ENCODE peak calls at places on chromosomes 4 and X, in nine cellular contexts. One of them, this sample, is unnamed.

GRCh38 chr4:87624698-87625097 is 16.4 kb downstream of the DSPP start:
- DNase-seq in stimulated activated CD4-positive, alpha-beta T cell treated with anti-CD3 and anti-CD28 coated beads, TNF-alpha, amount 100 ng/mL, for 1 hour: no peak
- DNase-seq in dorsolateral prefrontal cortex: no peak
- DNase-seq in AML-193: no peak
- DNase-seq in Jurkat, Clone E6-1: no peak
- DNase-seq in lower lobe of right lung: no peak
- DNase-seq in hippocampal formation: no peak
- DNase-seq in naive thymus-derived CD8-positive, alpha-beta T cell: no peak
- DNase-seq in activated CD8-positive, alpha-beta memory T cell treated with anti-CD3 and anti-CD28 coated beads for 4 hours: no peak
- DNase-seq in this sample: no peak

GRCh38 chrX:65528705-65529340 is 5.8 kb downstream of the LAS1L start:
- DNase-seq in stimulated activated CD4-positive, alpha-beta T cell treated with anti-CD3 and anti-CD28 coated beads, TNF-alpha, amount 100 ng/mL, for 1 hour: no peak
- DNase-seq in dorsolateral prefrontal cortex: no peak
- DNase-seq in AML-193: peak
- DNase-seq in Jurkat, Clone E6-1: peak
- DNase-seq in lower lobe of right lung: no peak
- DNase-seq in hippocampal formation: no peak
- DNase-seq in naive thymus-derived CD8-positive, alpha-beta T cell: peak
- DNase-seq in activated CD8-positive, alpha-beta memory T cell treated with anti-CD3 and anti-CD28 coated beads for 4 hours: peak
- DNase-seq in this sample: peak

GRCh38 chr4:183798249-183798920 is 106.7 kb upstream of the STOX2 start:
- DNase-seq in stimulated activated CD4-positive, alpha-beta T cell treated with anti-CD3 and anti-CD28 coated beads, TNF-alpha, amount 100 ng/mL, for 1 hour: no peak
- DNase-seq in dorsolateral prefrontal cortex: no peak
- DNase-seq in AML-193: no peak
- DNase-seq in Jurkat, Clone E6-1: no peak
- DNase-seq in lower lobe of right lung: peak
- DNase-seq in hippocampal formation: no peak
- DNase-seq in naive thymus-derived CD8-positive, alpha-beta T cell: no peak
- DNase-seq in activated CD8-positive, alpha-beta memory T cell treated with anti-CD3 and anti-CD28 coated beads for 4 hours: no peak
- DNase-seq in this sample: peak

GRCh38 chr4:141134586-141134985 is 1.3 kb upstream of the RNF150 start:
- DNase-seq in stimulated activated CD4-positive, alpha-beta T cell treated with anti-CD3 and anti-CD28 coated beads, TNF-alpha, amount 100 ng/mL, for 1 hour: no peak
- DNase-seq in dorsolateral prefrontal cortex: no peak
- DNase-seq in AML-193: no peak
- DNase-seq in Jurkat, Clone E6-1: no peak
- DNase-seq in lower lobe of right lung: no peak
- DNase-seq in hippocampal formation: no peak
- DNase-seq in naive thymus-derived CD8-positive, alpha-beta T cell: no peak
- DNase-seq in activated CD8-positive, alpha-beta memory T cell treated with anti-CD3 and anti-CD28 coated beads for 4 hours: no peak
- DNase-seq in this sample: no peak

GRCh38 chr4:6750302-6751221 is 32.0 kb upstream of the KIAA0232 start:
- DNase-seq in stimulated activated CD4-positive, alpha-beta T cell treated with anti-CD3 and anti-CD28 coated beads, TNF-alpha, amount 100 ng/mL, for 1 hour: no peak
- DNase-seq in dorsolateral prefrontal cortex: no peak
- DNase-seq in AML-193: no peak
- DNase-seq in Jurkat, Clone E6-1: no peak
- DNase-seq in lower lobe of right lung: peak
- DNase-seq in hippocampal formation: no peak
- DNase-seq in naive thymus-derived CD8-positive, alpha-beta T cell: no peak
- DNase-seq in activated CD8-positive, alpha-beta memory T cell treated with anti-CD3 and anti-CD28 coated beads for 4 hours: no peak
- DNase-seq in this sample: no peak

GRCh38 chr4:4914059-4914820 is 54.8 kb downstream of the MSX1 start:
- DNase-seq in stimulated activated CD4-positive, alpha-beta T cell treated with anti-CD3 and anti-CD28 coated beads, TNF-alpha, amount 100 ng/mL, for 1 hour: no peak
- DNase-seq in dorsolateral prefrontal cortex: no peak
- DNase-seq in AML-193: no peak
- DNase-seq in Jurkat, Clone E6-1: no peak
- DNase-seq in lower lobe of right lung: no peak
- DNase-seq in hippocampal formation: no peak
- DNase-seq in naive thymus-derived CD8-positive, alpha-beta T cell: no peak
- DNase-seq in activated CD8-positive, alpha-beta memory T cell treated with anti-CD3 and anti-CD28 coated beads for 4 hours: no peak
- DNase-seq in this sample: no peak

GRCh38 chr4:8912506-8912905 is 40.9 kb upstream of the HMX1 start:
- DNase-seq in stimulated activated CD4-positive, alpha-beta T cell treated with anti-CD3 and anti-CD28 coated beads, TNF-alpha, amount 100 ng/mL, for 1 hour: no peak
- DNase-seq in dorsolateral prefrontal cortex: no peak
- DNase-seq in AML-193: no peak
- DNase-seq in Jurkat, Clone E6-1: no peak
- DNase-seq in lower lobe of right lung: no peak
- DNase-seq in hippocampal formation: no peak
- DNase-seq in naive thymus-derived CD8-positive, alpha-beta T cell: no peak
- DNase-seq in activated CD8-positive, alpha-beta memory T cell treated with anti-CD3 and anti-CD28 coated beads for 4 hours: no peak
- DNase-seq in this sample: peak

GRCh38 chr4:4260185-4260751 is 12.2 kb upstream of the TMEM128 start:
- DNase-seq in stimulated activated CD4-positive, alpha-beta T cell treated with anti-CD3 and anti-CD28 coated beads, TNF-alpha, amount 100 ng/mL, for 1 hour: no peak
- DNase-seq in dorsolateral prefrontal cortex: no peak
- DNase-seq in AML-193: peak
- DNase-seq in Jurkat, Clone E6-1: peak
- DNase-seq in lower lobe of right lung: no peak
- DNase-seq in hippocampal formation: no peak
- DNase-seq in naive thymus-derived CD8-positive, alpha-beta T cell: no peak
- DNase-seq in activated CD8-positive, alpha-beta memory T cell treated with anti-CD3 and anti-CD28 coated beads for 4 hours: no peak
- DNase-seq in this sample: peak

GRCh38 chr4:76867880-76868655 is 29.9 kb downstream of the SOWAHB start:
- DNase-seq in stimulated activated CD4-positive, alpha-beta T cell treated with anti-CD3 and anti-CD28 coated beads, TNF-alpha, amount 100 ng/mL, for 1 hour: no peak
- DNase-seq in dorsolateral prefrontal cortex: no peak
- DNase-seq in AML-193: no peak
- DNase-seq in Jurkat, Clone E6-1: peak
- DNase-seq in lower lobe of right lung: no peak
- DNase-seq in hippocampal formation: no peak
- DNase-seq in naive thymus-derived CD8-positive, alpha-beta T cell: no peak
- DNase-seq in activated CD8-positive, alpha-beta memory T cell treated with anti-CD3 and anti-CD28 coated beads for 4 hours: no peak
- DNase-seq in this sample: no peak

GRCh38 chr4:152024881-152025280 is 264.1 kb upstream of the GATB start:
- DNase-seq in stimulated activated CD4-positive, alpha-beta T cell treated with anti-CD3 and anti-CD28 coated beads, TNF-alpha, amount 100 ng/mL, for 1 hour: no peak
- DNase-seq in dorsolateral prefrontal cortex: no peak
- DNase-seq in AML-193: no peak
- DNase-seq in Jurkat, Clone E6-1: no peak
- DNase-seq in lower lobe of right lung: no peak
- DNase-seq in hippocampal formation: no peak
- DNase-seq in naive thymus-derived CD8-positive, alpha-beta T cell: no peak
- DNase-seq in activated CD8-positive, alpha-beta memory T cell treated with anti-CD3 and anti-CD28 coated beads for 4 hours: no peak
- DNase-seq in this sample: no peak

GRCh38 chrX:56764153-56764974 is 35.3 kb downstream of the NBDY start:
- DNase-seq in stimulated activated CD4-positive, alpha-beta T cell treated with anti-CD3 and anti-CD28 coated beads, TNF-alpha, amount 100 ng/mL, for 1 hour: peak
- DNase-seq in dorsolateral prefrontal cortex: peak
- DNase-seq in AML-193: no peak
- DNase-seq in Jurkat, Clone E6-1: peak
- DNase-seq in lower lobe of right lung: no peak
- DNase-seq in hippocampal formation: no peak
- DNase-seq in naive thymus-derived CD8-positive, alpha-beta T cell: peak
- DNase-seq in activated CD8-positive, alpha-beta memory T cell treated with anti-CD3 and anti-CD28 coated beads for 4 hours: peak
- DNase-seq in this sample: peak

GRCh38 chrX:143757375-143757774 is 36.8 kb upstream of the SPANXN2 start:
- DNase-seq in stimulated activated CD4-positive, alpha-beta T cell treated with anti-CD3 and anti-CD28 coated beads, TNF-alpha, amount 100 ng/mL, for 1 hour: no peak
- DNase-seq in dorsolateral prefrontal cortex: no peak
- DNase-seq in AML-193: no peak
- DNase-seq in Jurkat, Clone E6-1: no peak
- DNase-seq in lower lobe of right lung: no peak
- DNase-seq in hippocampal formation: no peak
- DNase-seq in naive thymus-derived CD8-positive, alpha-beta T cell: no peak
- DNase-seq in activated CD8-positive, alpha-beta memory T cell treated with anti-CD3 and anti-CD28 coated beads for 4 hours: no peak
- DNase-seq in this sample: no peak

GRCh38 chr4:16205298-16206164 is 20.7 kb downstream of the TAPT1 start:
- DNase-seq in stimulated activated CD4-positive, alpha-beta T cell treated with anti-CD3 and anti-CD28 coated beads, TNF-alpha, amount 100 ng/mL, for 1 hour: no peak
- DNase-seq in dorsolateral prefrontal cortex: no peak
- DNase-seq in AML-193: peak
- DNase-seq in Jurkat, Clone E6-1: peak
- DNase-seq in lower lobe of right lung: no peak
- DNase-seq in hippocampal formation: no peak
- DNase-seq in naive thymus-derived CD8-positive, alpha-beta T cell: no peak
- DNase-seq in activated CD8-positive, alpha-beta memory T cell treated with anti-CD3 and anti-CD28 coated beads for 4 hours: no peak
- DNase-seq in this sample: no peak

GRCh38 chr4:81960968-81961367 is 412.8 kb downstream of the HNRNPD start:
- DNase-seq in stimulated activated CD4-positive, alpha-beta T cell treated with anti-CD3 and anti-CD28 coated beads, TNF-alpha, amount 100 ng/mL, for 1 hour: no peak
- DNase-seq in dorsolateral prefrontal cortex: no peak
- DNase-seq in AML-193: no peak
- DNase-seq in Jurkat, Clone E6-1: no peak
- DNase-seq in lower lobe of right lung: no peak
- DNase-seq in hippocampal formation: no peak
- DNase-seq in naive thymus-derived CD8-positive, alpha-beta T cell: no peak
- DNase-seq in activated CD8-positive, alpha-beta memory T cell treated with anti-CD3 and anti-CD28 coated beads for 4 hours: no peak
- DNase-seq in this sample: no peak

GRCh38 chrX:20951016-20951795 is 423.0 kb upstream of the CNKSR2 start:
- DNase-seq in stimulated activated CD4-positive, alpha-beta T cell treated with anti-CD3 and anti-CD28 coated beads, TNF-alpha, amount 100 ng/mL, for 1 hour: no peak
- DNase-seq in dorsolateral prefrontal cortex: no peak
- DNase-seq in AML-193: no peak
- DNase-seq in Jurkat, Clone E6-1: no peak
- DNase-seq in lower lobe of right lung: no peak
- DNase-seq in hippocampal formation: no peak
- DNase-seq in naive thymus-derived CD8-positive, alpha-beta T cell: no peak
- DNase-seq in activated CD8-positive, alpha-beta memory T cell treated with anti-CD3 and anti-CD28 coated beads for 4 hours: no peak
- DNase-seq in this sample: no peak

GRCh38 chrX:6685489-6685888 is 150.6 kb upstream of the VCX3A start:
- DNase-seq in stimulated activated CD4-positive, alpha-beta T cell treated with anti-CD3 and anti-CD28 coated beads, TNF-alpha, amount 100 ng/mL, for 1 hour: no peak
- DNase-seq in dorsolateral prefrontal cortex: no peak
- DNase-seq in AML-193: no peak
- DNase-seq in Jurkat, Clone E6-1: no peak
- DNase-seq in lower lobe of right lung: no peak
- DNase-seq in hippocampal formation: no peak
- DNase-seq in naive thymus-derived CD8-positive, alpha-beta T cell: no peak
- DNase-seq in activated CD8-positive, alpha-beta memory T cell treated with anti-CD3 and anti-CD28 coated beads for 4 hours: no peak
- DNase-seq in this sample: no peak

GRCh38 chrX:128335671-128336070 is 283.5 kb upstream of the ACTRT1 start:
- DNase-seq in stimulated activated CD4-positive, alpha-beta T cell treated with anti-CD3 and anti-CD28 coated beads, TNF-alpha, amount 100 ng/mL, for 1 hour: no peak
- DNase-seq in dorsolateral prefrontal cortex: no peak
- DNase-seq in AML-193: no peak
- DNase-seq in Jurkat, Clone E6-1: no peak
- DNase-seq in lower lobe of right lung: no peak
- DNase-seq in hippocampal formation: no peak
- DNase-seq in naive thymus-derived CD8-positive, alpha-beta T cell: no peak
- DNase-seq in activated CD8-positive, alpha-beta memory T cell treated with anti-CD3 and anti-CD28 coated beads for 4 hours: no peak
- DNase-seq in this sample: no peak

GRCh38 chr4:181213562-181213961 is 1029.6 kb upstream of the TENM3 start:
- DNase-seq in stimulated activated CD4-positive, alpha-beta T cell treated with anti-CD3 and anti-CD28 coated beads, TNF-alpha, amount 100 ng/mL, for 1 hour: no peak
- DNase-seq in dorsolateral prefrontal cortex: no peak
- DNase-seq in AML-193: no peak
- DNase-seq in Jurkat, Clone E6-1: no peak
- DNase-seq in lower lobe of right lung: no peak
- DNase-seq in hippocampal formation: no peak
- DNase-seq in naive thymus-derived CD8-positive, alpha-beta T cell: no peak
- DNase-seq in activated CD8-positive, alpha-beta memory T cell treated with anti-CD3 and anti-CD28 coated beads for 4 hours: no peak
- DNase-seq in this sample: no peak

GRCh38 chrX:109818921-109819320 is 85.9 kb upstream of the ACSL4 start:
- DNase-seq in stimulated activated CD4-positive, alpha-beta T cell treated with anti-CD3 and anti-CD28 coated beads, TNF-alpha, amount 100 ng/mL, for 1 hour: no peak
- DNase-seq in dorsolateral prefrontal cortex: no peak
- DNase-seq in AML-193: no peak
- DNase-seq in Jurkat, Clone E6-1: no peak
- DNase-seq in lower lobe of right lung: no peak
- DNase-seq in hippocampal formation: no peak
- DNase-seq in naive thymus-derived CD8-positive, alpha-beta T cell: no peak
- DNase-seq in activated CD8-positive, alpha-beta memory T cell treated with anti-CD3 and anti-CD28 coated beads for 4 hours: no peak
- DNase-seq in this sample: no peak

GRCh38 chr4:159455675-159456235 is 352.9 kb downstream of the RAPGEF2 start:
- DNase-seq in stimulated activated CD4-positive, alpha-beta T cell treated with anti-CD3 and anti-CD28 coated beads, TNF-alpha, amount 100 ng/mL, for 1 hour: no peak
- DNase-seq in dorsolateral prefrontal cortex: no peak
- DNase-seq in AML-193: peak
- DNase-seq in Jurkat, Clone E6-1: peak
- DNase-seq in lower lobe of right lung: no peak
- DNase-seq in hippocampal formation: peak
- DNase-seq in naive thymus-derived CD8-positive, alpha-beta T cell: no peak
- DNase-seq in activated CD8-positive, alpha-beta memory T cell treated with anti-CD3 and anti-CD28 coated beads for 4 hours: no peak
- DNase-seq in this sample: peak

GRCh38 chr4:153453455-153453854 is 12.7 kb upstream of the TMEM131L start:
- DNase-seq in stimulated activated CD4-positive, alpha-beta T cell treated with anti-CD3 and anti-CD28 coated beads, TNF-alpha, amount 100 ng/mL, for 1 hour: no peak
- DNase-seq in dorsolateral prefrontal cortex: no peak
- DNase-seq in AML-193: peak
- DNase-seq in Jurkat, Clone E6-1: no peak
- DNase-seq in lower lobe of right lung: no peak
- DNase-seq in hippocampal formation: no peak
- DNase-seq in naive thymus-derived CD8-positive, alpha-beta T cell: no peak
- DNase-seq in activated CD8-positive, alpha-beta memory T cell treated with anti-CD3 and anti-CD28 coated beads for 4 hours: no peak
- DNase-seq in this sample: no peak

GRCh38 chr4:14787894-14788293 is 214.4 kb upstream of the CPEB2 start:
- DNase-seq in stimulated activated CD4-positive, alpha-beta T cell treated with anti-CD3 and anti-CD28 coated beads, TNF-alpha, amount 100 ng/mL, for 1 hour: no peak
- DNase-seq in dorsolateral prefrontal cortex: no peak
- DNase-seq in AML-193: peak
- DNase-seq in Jurkat, Clone E6-1: peak
- DNase-seq in lower lobe of right lung: no peak
- DNase-seq in hippocampal formation: no peak
- DNase-seq in naive thymus-derived CD8-positive, alpha-beta T cell: no peak
- DNase-seq in activated CD8-positive, alpha-beta memory T cell treated with anti-CD3 and anti-CD28 coated beads for 4 hours: no peak
- DNase-seq in this sample: no peak

GRCh38 chr4:3807861-3808521 is 41.8 kb downstream of the ADRA2C start:
- DNase-seq in stimulated activated CD4-positive, alpha-beta T cell treated with anti-CD3 and anti-CD28 coated beads, TNF-alpha, amount 100 ng/mL, for 1 hour: no peak
- DNase-seq in dorsolateral prefrontal cortex: no peak
- DNase-seq in AML-193: no peak
- DNase-seq in Jurkat, Clone E6-1: no peak
- DNase-seq in lower lobe of right lung: peak
- DNase-seq in hippocampal formation: peak
- DNase-seq in naive thymus-derived CD8-positive, alpha-beta T cell: no peak
- DNase-seq in activated CD8-positive, alpha-beta memory T cell treated with anti-CD3 and anti-CD28 coated beads for 4 hours: no peak
- DNase-seq in this sample: no peak